ENCODE peak calls at places on chromosomes 4 and X, in four cellular contexts. One of them, this sample, is unnamed.

GRCh38 chrX:42606591-42606990 is 171.4 kb downstream of the PPP1R2C start:
- DNase-seq in A549: no peak
- DNase-seq in SK-N-SH: no peak
- DNase-seq in GM12878: no peak
- DNase-seq in this sample: no peak

GRCh38 chr4:32798471-32798870 is 2078.3 kb downstream of the PCDH7 start:
- DNase-seq in A549: no peak
- DNase-seq in SK-N-SH: no peak
- DNase-seq in GM12878: no peak
- DNase-seq in this sample: no peak

GRCh38 chr4:106032851-106033286 is 137.6 kb downstream of the NPNT start:
- DNase-seq in A549: no peak
- DNase-seq in SK-N-SH: no peak
- DNase-seq in GM12878: no peak
- DNase-seq in this sample: peak

GRCh38 chr4:157992038-157992706 is 180.7 kb downstream of the GASK1B start:
- DNase-seq in A549: peak
- DNase-seq in SK-N-SH: peak
- DNase-seq in GM12878: no peak
- DNase-seq in this sample: peak

GRCh38 chr4:187469627-187470026 is 525.9 kb upstream of the ZFP42 start:
- DNase-seq in A549: no peak
- DNase-seq in SK-N-SH: no peak
- DNase-seq in GM12878: no peak
- DNase-seq in this sample: no peak

GRCh38 chr4:16205298-16206164 is 20.7 kb downstream of the TAPT1 start:
- DNase-seq in A549: peak
- DNase-seq in SK-N-SH: peak
- DNase-seq in GM12878: no peak
- DNase-seq in this sample: peak

GRCh38 chrX:68292471-68292870 is 140.8 kb downstream of the OPHN1 start:
- DNase-seq in A549: no peak
- DNase-seq in SK-N-SH: no peak
- DNase-seq in GM12878: no peak
- DNase-seq in this sample: no peak

GRCh38 chrX:108090474-108091265 is 672 bp downstream of the PSMD10 start:
- DNase-seq in A549: peak
- DNase-seq in SK-N-SH: no peak
- DNase-seq in GM12878: no peak
- DNase-seq in this sample: peak

GRCh38 chr4:54256491-54257167 is 27.5 kb downstream of the PDGFRA start:
- DNase-seq in A549: no peak
- DNase-seq in SK-N-SH: no peak
- DNase-seq in GM12878: no peak
- DNase-seq in this sample: no peak

GRCh38 chrX:25897758-25898157 is 240.4 kb upstream of the MAGEB18 start:
- DNase-seq in A549: no peak
- DNase-seq in SK-N-SH: no peak
- DNase-seq in GM12878: no peak
- DNase-seq in this sample: no peak

GRCh38 chr4:18318682-18319410 is 297.3 kb upstream of the LCORL start:
- DNase-seq in A549: no peak
- DNase-seq in SK-N-SH: peak
- DNase-seq in GM12878: no peak
- DNase-seq in this sample: no peak

GRCh38 chr4:74531952-74532794 is 87.2 kb downstream of the AREG start:
- DNase-seq in A549: peak
- DNase-seq in SK-N-SH: peak
- DNase-seq in GM12878: peak
- DNase-seq in this sample: peak

GRCh38 chrX:38277136-38277535 is 50.2 kb downstream of the RPGR start:
- DNase-seq in A549: no peak
- DNase-seq in SK-N-SH: no peak
- DNase-seq in GM12878: no peak
- DNase-seq in this sample: no peak

GRCh38 chr4:74675673-74676279 is 118.5 kb downstream of the BTC start:
- DNase-seq in A549: peak
- DNase-seq in SK-N-SH: peak
- DNase-seq in GM12878: no peak
- DNase-seq in this sample: peak

GRCh38 chr4:48388504-48389154 is 47.3 kb downstream of the SLAIN2 start:
- DNase-seq in A549: no peak
- DNase-seq in SK-N-SH: no peak
- DNase-seq in GM12878: no peak
- DNase-seq in this sample: no peak

GRCh38 chrX:103607385-103608304 is at the start of gene TCEAL3:
- DNase-seq in A549: peak
- DNase-seq in SK-N-SH: peak
- DNase-seq in GM12878: no peak
- DNase-seq in this sample: no peak

GRCh38 chrX:24513416-24513815 is 48.3 kb downstream of the PDK3 start:
- DNase-seq in A549: no peak
- DNase-seq in SK-N-SH: no peak
- DNase-seq in GM12878: peak
- DNase-seq in this sample: no peak

GRCh38 chr4:101200561-101200960 is 146.8 kb downstream of the PPP3CA start:
- DNase-seq in A549: peak
- DNase-seq in SK-N-SH: no peak
- DNase-seq in GM12878: no peak
- DNase-seq in this sample: peak

GRCh38 chrX:97096385-97096784 is 212.7 kb downstream of the RPA4 start:
- DNase-seq in A549: no peak
- DNase-seq in SK-N-SH: no peak
- DNase-seq in GM12878: no peak
- DNase-seq in this sample: no peak

GRCh38 chr4:89009107-89009506 is 47.9 kb downstream of the FAM13A start:
- DNase-seq in A549: no peak
- DNase-seq in SK-N-SH: no peak
- DNase-seq in GM12878: no peak
- DNase-seq in this sample: peak

GRCh38 chr4:70158576-70158975 is 4.5 kb downstream of the PRR27 start:
- DNase-seq in A549: no peak
- DNase-seq in SK-N-SH: no peak
- DNase-seq in GM12878: no peak
- DNase-seq in this sample: no peak

GRCh38 chrX:19152762-19153161 is 30.5 kb upstream of the ADGRG2 start:
- DNase-seq in A549: no peak
- DNase-seq in SK-N-SH: no peak
- DNase-seq in GM12878: no peak
- DNase-seq in this sample: no peak

GRCh38 chr4:168908093-168908492 is 102.0 kb downstream of the CBR4 start:
- DNase-seq in A549: no peak
- DNase-seq in SK-N-SH: no peak
- DNase-seq in GM12878: no peak
- DNase-seq in this sample: no peak

GRCh38 chrX:141669689-141670088 is 28.9 kb downstream of the SPANXD start:
- DNase-seq in A549: no peak
- DNase-seq in SK-N-SH: no peak
- DNase-seq in GM12878: no peak
- DNase-seq in this sample: no peak

GRCh38 chr4:19583827-19584569 is 667.7 kb upstream of the SLIT2 start:
- DNase-seq in A549: no peak
- DNase-seq in SK-N-SH: no peak
- DNase-seq in GM12878: no peak
- DNase-seq in this sample: no peak

GRCh38 chr4:26950446-26950845 is 89.8 kb downstream of the STIM2 start:
- DNase-seq in A549: no peak
- DNase-seq in SK-N-SH: no peak
- DNase-seq in GM12878: no peak
- DNase-seq in this sample: no peak

GRCh38 chrX:72050011-72050410 is 81.7 kb downstream of the RTL5 start:
- DNase-seq in A549: no peak
- DNase-seq in SK-N-SH: no peak
- DNase-seq in GM12878: no peak
- DNase-seq in this sample: no peak

DNA sequence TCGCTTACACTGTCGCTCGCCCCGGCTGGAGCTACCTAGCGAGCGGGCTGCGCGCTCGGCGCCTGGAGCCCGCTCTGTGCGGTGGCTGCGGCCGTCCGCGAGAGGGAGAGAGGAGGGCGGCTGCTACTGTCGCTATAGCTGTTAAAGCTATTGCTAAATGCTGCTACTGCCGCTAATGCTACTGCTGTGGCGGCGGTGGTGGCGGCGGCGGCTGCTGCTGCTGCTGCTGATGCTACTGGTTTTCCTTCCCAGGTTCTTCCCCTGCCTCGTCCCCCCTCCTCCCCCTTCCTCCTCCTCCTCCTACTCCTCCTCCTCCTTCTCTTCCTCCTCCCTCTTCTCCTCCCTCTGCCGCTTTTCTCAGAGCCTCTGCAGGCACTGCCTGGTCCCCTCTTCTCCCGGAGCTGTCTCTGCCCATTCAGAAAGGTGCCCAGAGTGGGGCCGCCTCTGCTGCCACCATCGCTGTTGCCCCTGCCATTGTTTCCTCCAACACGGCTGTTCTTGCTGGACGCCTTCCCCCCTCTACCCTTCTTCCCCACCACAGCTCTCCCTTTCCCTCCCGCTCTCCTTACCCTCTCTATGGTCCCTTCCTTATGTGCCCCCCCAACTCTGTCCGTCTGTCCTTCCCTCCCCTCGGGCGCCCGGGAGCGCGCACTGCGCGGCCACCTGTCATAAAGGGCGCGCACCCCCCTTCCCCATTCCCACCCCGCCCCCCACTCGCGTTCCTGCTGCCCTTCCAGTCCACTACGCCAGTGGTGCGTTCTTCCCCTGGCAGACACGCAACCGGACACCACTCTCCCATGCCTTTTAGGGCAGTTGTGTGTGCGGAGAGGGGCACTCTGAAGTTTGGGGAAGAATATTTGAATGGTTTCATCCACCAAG is at the start of gene NEXMIF:
- DNase-seq in A549: peak
- DNase-seq in SK-N-SH: peak
- DNase-seq in GM12878: no peak
- DNase-seq in this sample: peak
- H3K4me3 ChIP-seq in A549: peak
- H3K4me3 ChIP-seq in SK-N-SH: peak
- H3K4me3 ChIP-seq in GM12878: peak
- H3K4me3 ChIP-seq in this sample: peak

GRCh38 chrX:50910685-50911176 is at the start of gene BMP15:
- DNase-seq in A549: no peak
- DNase-seq in SK-N-SH: no peak
- DNase-seq in GM12878: no peak
- DNase-seq in this sample: no peak

GRCh38 chrX:50913520-50913919 is 3.0 kb downstream of the BMP15 start:
- DNase-seq in A549: no peak
- DNase-seq in SK-N-SH: no peak
- DNase-seq in GM12878: no peak
- DNase-seq in this sample: no peak
- TF ChIP-seq PBX3 in A549: no peak
- TF ChIP-seq PBX3 in SK-N-SH: no peak
- TF ChIP-seq PBX3 in GM12878: no peak
- TF ChIP-seq PBX3 in this sample: no peak

DNA sequence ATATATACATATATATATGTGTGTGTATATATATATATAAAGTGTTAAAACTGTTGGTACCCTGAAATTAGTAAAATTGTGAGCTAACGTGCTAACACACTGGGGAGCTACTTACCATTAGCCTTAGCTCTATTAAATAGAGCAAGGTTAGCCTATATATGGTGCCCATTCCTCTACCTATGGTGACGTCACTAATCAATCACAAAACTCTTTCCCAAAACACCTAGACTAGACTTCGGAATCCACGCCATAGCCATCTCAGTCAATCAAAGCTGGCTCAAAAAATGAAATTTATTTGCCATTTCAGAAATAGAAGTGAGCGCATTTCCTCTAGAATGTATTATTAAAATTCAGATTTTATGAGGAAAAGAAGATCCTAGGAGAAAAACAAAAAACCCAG is 229.0 kb upstream of the TENM3 start:
- DNase-seq in A549: no peak
- DNase-seq in SK-N-SH: no peak
- DNase-seq in GM12878: no peak
- DNase-seq in this sample: no peak
- H3K4me3 ChIP-seq in A549: no peak
- H3K4me3 ChIP-seq in SK-N-SH: no peak
- H3K4me3 ChIP-seq in GM12878: no peak
- H3K4me3 ChIP-seq in this sample: no peak

DNA sequence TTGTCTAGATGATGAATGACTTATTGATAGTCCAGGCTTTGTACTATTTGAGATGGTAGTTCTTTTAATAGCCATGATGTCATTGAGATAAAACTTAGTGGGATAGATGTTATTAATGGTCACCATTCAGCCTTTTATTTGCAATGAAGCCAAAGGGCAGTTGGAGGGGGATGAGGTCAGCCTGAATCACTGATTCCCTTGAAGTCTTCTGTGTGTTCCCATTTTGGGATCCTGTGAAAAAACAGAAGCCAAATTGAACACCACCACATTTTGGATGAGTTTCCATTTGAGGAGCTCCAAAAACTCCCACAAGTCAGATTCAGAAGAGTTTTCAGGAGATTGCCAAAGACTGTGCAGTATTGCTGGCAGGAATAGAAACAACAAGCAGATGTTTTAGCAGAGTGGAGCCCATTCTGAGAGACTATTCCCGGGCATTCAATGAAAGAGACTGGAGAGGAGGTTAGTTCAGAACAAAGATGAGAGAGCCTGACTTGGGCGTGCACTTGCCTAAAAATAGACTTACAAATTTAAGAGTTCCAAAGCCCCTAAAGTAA is 184.2 kb downstream of the IL1RAPL2 start:
- DNase-seq in A549: no peak
- DNase-seq in SK-N-SH: no peak
- DNase-seq in GM12878: no peak
- DNase-seq in this sample: no peak
- TF ChIP-seq PBX3 in A549: no peak
- TF ChIP-seq PBX3 in SK-N-SH: no peak
- TF ChIP-seq PBX3 in GM12878: no peak
- TF ChIP-seq PBX3 in this sample: no peak

This sample was measured in HepG2.